ENCODE peak calls at places on chromosomes 4 and X, in five cellular contexts. Y, T, W, D and A are unnamed samples.

GRCh38 chrX:132710756-132711155 is 221.9 kb upstream of the MBNL3 start:
- DNase-seq in Y (no peak), T (no peak), W (no peak), D (no peak), A (no peak)

GRCh38 chrX:14920196-14920595 is 47.0 kb downstream of the MOSPD2 start:
- DNase-seq in Y (peak), T (no peak), W (no peak), D (no peak), A (no peak)

GRCh38 chrX:1084689-1085088 is 127.8 kb downstream of the CRLF2 start:
- DNase-seq in Y (no peak), T (no peak), W (no peak), D (no peak), A (no peak)

GRCh38 chr4:122329876-122330595 is 48.8 kb upstream of the ADAD1 start:
- DNase-seq in Y (no peak), T (no peak), W (peak), D (no peak), A (no peak)

GRCh38 chrX:7828594-7828993 is 14.4 kb upstream of the VCX start:
- DNase-seq in Y (no peak), T (no peak), W (no peak), D (no peak), A (no peak)

GRCh38 chr4:24741915-24742314 is 53.5 kb upstream of the SOD3 start:
- DNase-seq in Y (no peak), T (no peak), W (no peak), D (no peak), A (no peak)

GRCh38 chrX:18455384-18455783 is 30.0 kb downstream of the CDKL5 start:
- DNase-seq in Y (no peak), T (no peak), W (no peak), D (no peak), A (no peak)

GRCh38 chrX:41720125-41720780 is 3.7 kb upstream of the GPR82 start:
- DNase-seq in Y (no peak), T (no peak), W (no peak), D (peak), A (no peak)

GRCh38 chr4:54093609-54094240 is 6.2 kb upstream of the GSX2 start:
- DNase-seq in Y (no peak), T (no peak), W (no peak), D (no peak), A (no peak)

GRCh38 chrX:154401918-154402621 is 3.9 kb downstream of the RPL10 start:
- DNase-seq in Y (no peak), T (no peak), W (no peak), D (no peak), A (no peak)

GRCh38 chrX:44785652-44786051 is 58.2 kb upstream of the DUSP21 start:
- DNase-seq in Y (peak), T (no peak), W (peak), D (no peak), A (no peak)

GRCh38 chrX:16528620-16529019 is 121.3 kb upstream of the S100G start:
- DNase-seq in Y (no peak), T (no peak), W (no peak), D (no peak), A (no peak)

GRCh38 chrX:69362889-69363288 is 141.2 kb upstream of the NALF2 start:
- DNase-seq in Y (no peak), T (peak), W (peak), D (peak), A (peak)

GRCh38 chrX:154419688-154420401 is 8.5 kb downstream of the TAFAZZIN start:
- DNase-seq in Y (no peak), T (no peak), W (no peak), D (no peak), A (no peak)

GRCh38 chr4:128780688-128781087 is 28.8 kb upstream of the JADE1 start:
- DNase-seq in Y (no peak), T (no peak), W (no peak), D (no peak), A (no peak)

GRCh38 chrX:43750248-43750676 is 94.2 kb downstream of the MAOA start:
- DNase-seq in Y (peak), T (peak), W (no peak), D (peak), A (peak)

GRCh38 chrX:136819026-136819425 is 38.3 kb upstream of the ARHGEF6 start:
- DNase-seq in Y (no peak), T (no peak), W (no peak), D (no peak), A (no peak)

GRCh38 chr4:129545599-129546278 is 449.8 kb downstream of the C4orf33 start:
- DNase-seq in Y (no peak), T (peak), W (no peak), D (no peak), A (no peak)

GRCh38 chr4:53921856-53922255 is 142.5 kb downstream of the CHIC2 start:
- DNase-seq in Y (no peak), T (no peak), W (no peak), D (no peak), A (no peak)

GRCh38 chr4:42122237-42122636 is 30.2 kb downstream of the BEND4 start:
- DNase-seq in Y (no peak), T (no peak), W (no peak), D (no peak), A (no peak)

GRCh38 chrX:15143050-15143824 is 126.6 kb downstream of the ASB9 start:
- DNase-seq in Y (no peak), T (no peak), W (no peak), D (no peak), A (peak)

GRCh38 chrX:72060196-72060974 is 71.3 kb downstream of the RTL5 start:
- DNase-seq in Y (no peak), T (no peak), W (no peak), D (no peak), A (no peak)

GRCh38 chr4:83197555-83198235 is 83.2 kb upstream of the PLAC8 start:
- DNase-seq in Y (no peak), T (no peak), W (no peak), D (no peak), A (no peak)

GRCh38 chr4:148376151-148376550 is 66.1 kb downstream of the NR3C2 start:
- DNase-seq in Y (no peak), T (no peak), W (no peak), D (no peak), A (peak)

GRCh38 chr4:126939401-126939800 is 693.4 kb upstream of the INTU start:
- DNase-seq in Y (peak), T (no peak), W (peak), D (no peak), A (peak)

GRCh38 chr4:181541396-181541795 is 701.8 kb upstream of the TENM3 start:
- DNase-seq in Y (peak), T (no peak), W (no peak), D (no peak), A (no peak)

GRCh38 chr4:1050486-1051213 is 39.2 kb downstream of the FGFRL1 start:
- DNase-seq in Y (no peak), T (no peak), W (no peak), D (no peak), A (no peak)
- TF ChIP-seq CTCF in Y (no peak), T (no peak), W (no peak), D (no peak), A (peak)

DNA sequence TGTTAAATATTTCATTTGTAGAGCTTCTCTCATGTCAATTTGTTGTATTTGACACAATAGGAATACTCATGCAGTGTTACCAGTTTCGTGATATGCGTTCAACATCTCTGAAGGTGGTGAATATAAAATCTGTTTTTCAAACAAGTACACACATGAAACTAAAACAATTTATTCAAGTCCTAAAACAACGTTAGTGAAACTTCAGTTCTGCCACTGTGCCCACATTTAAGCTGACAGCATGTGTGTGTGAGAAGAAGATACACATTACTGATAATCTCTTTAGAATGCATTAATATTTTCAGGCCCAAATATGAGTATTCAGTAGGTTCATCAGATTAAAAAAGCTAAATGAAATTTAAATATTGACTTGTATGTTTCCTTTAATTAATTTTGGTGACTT is 21.7 kb downstream of the GAB1 start:
- DNase-seq in Y (no peak), T (no peak), W (no peak), D (no peak), A (no peak)
- H3K4me3 ChIP-seq in Y (no peak), T (no peak), W (no peak), D (no peak), A (no peak)

DNA sequence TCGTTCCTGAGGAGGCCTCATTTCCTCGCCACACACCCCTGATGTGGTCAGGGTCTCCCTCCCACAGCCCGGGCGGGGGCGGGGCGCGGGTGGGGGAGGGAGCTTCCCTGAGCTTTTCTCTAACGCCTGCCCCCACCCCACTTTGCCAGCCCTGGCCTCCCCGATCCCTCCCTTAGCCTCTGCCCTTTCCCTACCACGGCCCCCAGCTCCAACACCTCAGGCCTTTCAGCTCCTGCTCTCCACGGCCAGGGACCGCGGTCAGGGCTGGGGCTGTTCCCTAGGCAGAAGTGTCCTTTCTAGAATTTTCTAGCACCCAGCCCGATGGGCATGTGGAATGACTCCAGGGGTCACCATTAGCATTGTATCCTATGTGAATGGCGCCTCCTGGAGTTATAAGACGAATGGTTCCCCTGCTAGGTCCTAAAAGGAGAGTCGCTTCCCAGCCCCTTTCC is 201.3 kb upstream of the BCOR start:
- DNase-seq in Y (no peak), T (no peak), W (no peak), D (no peak), A (no peak)
- TF ChIP-seq CTCF in Y (peak), T (no peak), W (peak), D (no peak), A (peak)

GRCh38 chrX:39759526-39760224 is 338.1 kb downstream of the BCOR start:
- DNase-seq in Y (no peak), T (no peak), W (peak), D (no peak), A (no peak)
- H3K4me3 ChIP-seq in Y (no peak), T (no peak), W (peak), D (no peak), A (no peak)

GRCh38 chr4:101236097-101236496 is 111.2 kb downstream of the PPP3CA start:
- DNase-seq in Y (no peak), T (no peak), W (no peak), D (no peak), A (no peak)

GRCh38 chr4:101229116-101229515 is 118.2 kb downstream of the PPP3CA start:
- DNase-seq in Y (no peak), T (no peak), W (peak), D (no peak), A (no peak)

GRCh38 chr4:101227715-101228114 is 119.6 kb downstream of the PPP3CA start:
- DNase-seq in Y (no peak), T (no peak), W (no peak), D (no peak), A (no peak)

GRCh38 chr4:101232074-101232776 is 115.1 kb downstream of the PPP3CA start:
- DNase-seq in Y (no peak), T (peak), W (no peak), D (no peak), A (no peak)

DNA sequence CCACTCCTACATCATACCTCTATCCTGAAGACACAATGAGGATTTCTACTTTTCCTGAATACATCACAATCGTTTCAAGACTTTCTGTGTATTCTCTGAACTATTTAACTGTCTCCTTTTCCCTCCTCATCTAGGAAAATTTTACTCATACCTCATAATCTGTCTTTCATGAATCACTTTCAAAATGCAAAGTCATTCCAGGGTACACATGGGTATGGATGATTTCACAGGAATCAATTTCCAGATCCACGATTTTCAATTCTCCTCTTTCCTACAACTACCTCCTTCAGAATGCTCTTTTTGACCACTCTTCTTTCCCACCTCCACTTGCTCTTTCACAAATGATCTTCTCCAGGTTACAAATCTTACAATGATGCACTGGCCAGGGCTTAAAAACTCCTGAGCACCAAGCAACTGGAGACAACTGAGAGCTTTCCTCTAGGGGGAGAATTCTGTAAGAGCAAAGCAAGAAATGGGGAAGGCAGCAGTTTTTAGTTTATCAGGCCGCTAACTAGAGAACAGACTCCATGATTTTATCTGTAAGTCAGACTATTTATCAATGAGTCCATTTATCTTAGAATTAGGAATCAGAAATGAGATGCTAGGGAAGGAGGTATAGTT is 116.4 kb downstream of the PPP3CA start:
- DNase-seq in Y (no peak), T (no peak), W (no peak), D (no peak), A (no peak)
- TF ChIP-seq CTCF in Y (peak), T (no peak), W (no peak), D (no peak), A (no peak)

GRCh38 chr4:163548481-163549243 is 54.2 kb downstream of the TMA16 start:
- DNase-seq in Y (no peak), T (peak), W (no peak), D (no peak), A (peak)
- H3K4me3 ChIP-seq in Y (no peak), T (no peak), W (no peak), D (no peak), A (no peak)

DNA sequence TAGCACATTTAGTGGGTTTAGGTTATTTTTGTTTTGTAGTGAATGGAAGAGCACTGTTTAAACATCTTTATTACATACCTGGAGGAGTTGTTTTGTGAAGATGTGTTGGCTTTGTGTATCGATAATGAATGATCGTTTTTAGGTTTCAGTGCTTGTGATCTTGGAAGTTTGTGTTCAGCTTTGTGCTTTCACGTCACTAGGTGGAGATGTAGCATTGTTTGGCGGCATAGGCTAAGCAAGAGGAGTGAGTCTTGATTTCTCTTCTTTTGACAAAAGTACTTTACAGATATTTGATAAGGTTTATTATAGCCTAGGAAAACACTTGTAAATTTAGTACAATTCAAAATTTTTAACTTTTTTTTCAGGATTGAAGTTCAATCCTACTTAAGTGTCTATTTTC is 50.4 kb downstream of the PDK3 start:
- DNase-seq in Y (no peak), T (no peak), W (no peak), D (no peak), A (no peak)
- TF ChIP-seq CTCF in Y (peak), T (peak), W (no peak), D (no peak), A (no peak)

GRCh38 chr4:89054627-89055026 is 2.4 kb downstream of the FAM13A start:
- DNase-seq in Y (no peak), T (no peak), W (no peak), D (no peak), A (no peak)
- H3K4me3 ChIP-seq in Y (peak), T (peak), W (no peak), D (no peak), A (peak)